ENCODE peak calls at places on chromosomes 13 and 19, in ten cellular contexts. One of them, this sample, is unnamed.

GRCh38 chr19:6811906-6812305 is 39.4 kb downstream of the VAV1 start:
- DNase-seq in DMS53: peak; percentile 28
- DNase-seq in germinal center: peak; percentile 19
- DNase-seq in IMR-90: peak; percentile 39
- DNase-seq in NCI-H2081: peak; percentile 14
- DNase-seq in K562: peak; percentile 79
- DNase-seq in H9: peak; percentile 38
- DNase-seq in DMS153: peak; percentile 39
- DNase-seq in GM23248: peak; percentile 76
- DNase-seq in GM13976: no peak
- DNase-seq in this sample: no peak

GRCh38 chr13:23674795-23675640 is 104.8 kb downstream of the TNFRSF19 start:
- DNase-seq in DMS53: peak; percentile 96
- DNase-seq in germinal center: no peak
- DNase-seq in IMR-90: peak; percentile 99
- DNase-seq in NCI-H2081: no peak
- DNase-seq in K562: no peak
- DNase-seq in H9: no peak
- DNase-seq in DMS153: no peak
- DNase-seq in GM23248: peak; percentile 86
- DNase-seq in GM13976: no peak
- DNase-seq in this sample: no peak

GRCh38 chr19:48933382-48933932 is at the start of gene DHDH:
- DNase-seq in DMS53: peak; percentile 98
- DNase-seq in germinal center: peak; percentile 87
- DNase-seq in IMR-90: peak; percentile 42
- DNase-seq in NCI-H2081: peak; percentile 92
- DNase-seq in K562: peak; percentile 95
- DNase-seq in H9: peak; percentile 97
- DNase-seq in DMS153: peak; percentile 91
- DNase-seq in GM23248: peak; percentile 71
- DNase-seq in GM13976: peak; percentile 85
- DNase-seq in this sample: peak; percentile 88

GRCh38 chr19:18900700-18901502 is 4.9 kb upstream of the CERS1 start:
- DNase-seq in DMS53: no peak
- DNase-seq in germinal center: no peak
- DNase-seq in IMR-90: no peak
- DNase-seq in NCI-H2081: no peak
- DNase-seq in K562: no peak
- DNase-seq in H9: no peak
- DNase-seq in DMS153: no peak
- DNase-seq in GM23248: no peak
- DNase-seq in GM13976: no peak
- DNase-seq in this sample: no peak

GRCh38 chr19:49155830-49156346 is 692 bp upstream of the HRC start:
- DNase-seq in DMS53: no peak
- DNase-seq in germinal center: no peak
- DNase-seq in IMR-90: no peak
- DNase-seq in NCI-H2081: no peak
- DNase-seq in K562: peak; percentile 20
- DNase-seq in H9: peak; percentile 56
- DNase-seq in DMS153: no peak
- DNase-seq in GM23248: no peak
- DNase-seq in GM13976: no peak
- DNase-seq in this sample: no peak

GRCh38 chr13:35979378-35979911 is 151.7 kb downstream of the DCLK1 start:
- DNase-seq in DMS53: no peak
- DNase-seq in germinal center: no peak
- DNase-seq in IMR-90: peak; percentile 83
- DNase-seq in NCI-H2081: peak; percentile 8
- DNase-seq in K562: no peak
- DNase-seq in H9: no peak
- DNase-seq in DMS153: no peak
- DNase-seq in GM23248: peak; percentile 96
- DNase-seq in GM13976: no peak
- DNase-seq in this sample: no peak

GRCh38 chr13:111893607-111894443 is 173.1 kb upstream of the SOX1 start:
- DNase-seq in DMS53: no peak
- DNase-seq in germinal center: no peak
- DNase-seq in IMR-90: no peak
- DNase-seq in NCI-H2081: no peak
- DNase-seq in K562: no peak
- DNase-seq in H9: peak; percentile 50
- DNase-seq in DMS153: no peak
- DNase-seq in GM23248: no peak
- DNase-seq in GM13976: no peak
- DNase-seq in this sample: no peak

GRCh38 chr13:108525867-108526266 is 103.5 kb upstream of the MYO16 start:
- DNase-seq in DMS53: no peak
- DNase-seq in germinal center: no peak
- DNase-seq in IMR-90: no peak
- DNase-seq in NCI-H2081: no peak
- DNase-seq in K562: no peak
- DNase-seq in H9: no peak
- DNase-seq in DMS153: no peak
- DNase-seq in GM23248: no peak
- DNase-seq in GM13976: no peak
- DNase-seq in this sample: no peak

GRCh38 chr13:88464851-88465250 is 793.7 kb downstream of the SLITRK5 start:
- DNase-seq in DMS53: no peak
- DNase-seq in germinal center: no peak
- DNase-seq in IMR-90: no peak
- DNase-seq in NCI-H2081: no peak
- DNase-seq in K562: no peak
- DNase-seq in H9: no peak
- DNase-seq in DMS153: no peak
- DNase-seq in GM23248: no peak
- DNase-seq in GM13976: no peak
- DNase-seq in this sample: no peak

GRCh38 chr13:21231426-21231945 is 55.0 kb downstream of the MRPL57 start:
- DNase-seq in DMS53: no peak
- DNase-seq in germinal center: no peak
- DNase-seq in IMR-90: no peak
- DNase-seq in NCI-H2081: no peak
- DNase-seq in K562: no peak
- DNase-seq in H9: no peak
- DNase-seq in DMS153: no peak
- DNase-seq in GM23248: no peak
- DNase-seq in GM13976: no peak
- DNase-seq in this sample: no peak

GRCh38 chr13:25292301-25292700 is 5.0 kb upstream of the MTMR6 start:
- DNase-seq in DMS53: peak; percentile 11
- DNase-seq in germinal center: no peak
- DNase-seq in IMR-90: peak; percentile 47
- DNase-seq in NCI-H2081: no peak
- DNase-seq in K562: peak; percentile 22
- DNase-seq in H9: peak; percentile 36
- DNase-seq in DMS153: peak; percentile 54
- DNase-seq in GM23248: no peak
- DNase-seq in GM13976: no peak
- DNase-seq in this sample: no peak

GRCh38 chr13:51330741-51331140 is 8.8 kb upstream of the SERPINE3 start:
- DNase-seq in DMS53: no peak
- DNase-seq in germinal center: no peak
- DNase-seq in IMR-90: no peak
- DNase-seq in NCI-H2081: no peak
- DNase-seq in K562: no peak
- DNase-seq in H9: no peak
- DNase-seq in DMS153: no peak
- DNase-seq in GM23248: peak; percentile 59
- DNase-seq in GM13976: peak; percentile 59
- DNase-seq in this sample: no peak

GRCh38 chr19:46704379-46705076 is 12.4 kb downstream of the PRKD2 start:
- DNase-seq in DMS53: peak; percentile 71
- DNase-seq in germinal center: peak; percentile 87
- DNase-seq in IMR-90: no peak
- DNase-seq in NCI-H2081: no peak
- DNase-seq in K562: peak; percentile 79
- DNase-seq in H9: peak; percentile 88
- DNase-seq in DMS153: no peak
- DNase-seq in GM23248: peak; percentile 50
- DNase-seq in GM13976: peak; percentile 93
- DNase-seq in this sample: peak; percentile 69

This sample was measured in GM06990.